ENCODE peak calls at places on chromosomes 7 and 10, in seven cellular contexts. W is MCF 10A, T is endothelial cell of umbilical vein, I is NCI-H510A, Q is AG04450, S is iPS DF 6.9, P is mesothelial cell of epicardium. R is an unnamed sample.

GRCh38 chr10:125694874-125695273 is 11.9 kb upstream of the TEX36 start:
- DNase-seq in T (peak), I (no peak), Q (peak), P (no peak), W (no peak), S (no peak), R (peak)

GRCh38 chr7:25124485-25125136 is 449 bp downstream of the CYCS start:
- DNase-seq in W (peak), Q (no peak), P (no peak), S (no peak), I (no peak), T (no peak), R (peak)

GRCh38 chr10:1266033-1266802 is 210.0 kb downstream of the WDR37 start:
- DNase-seq in P (no peak), W (no peak), T (no peak), S (no peak), Q (no peak), I (no peak), R (no peak)

GRCh38 chr10:3339531-3339950 is 167.0 kb upstream of the PITRM1 start:
- DNase-seq in I (no peak), T (peak), Q (no peak), S (no peak), P (no peak), W (no peak), R (no peak)

GRCh38 chr7:146449625-146450024 is 333.0 kb downstream of the CNTNAP2 start:
- DNase-seq in W (no peak), Q (no peak), I (no peak), S (no peak), P (no peak), T (no peak), R (no peak)

GRCh38 chr7:149662591-149663095 is 110.7 kb downstream of the ZNF467 start:
- DNase-seq in P (no peak), I (no peak), T (peak), S (peak), Q (no peak), W (peak), R (peak)

GRCh38 chr7:28078036-28078901 is 102.3 kb downstream of the JAZF1 start:
- DNase-seq in S (no peak), I (no peak), T (peak), W (peak), P (no peak), Q (no peak), R (peak)

GRCh38 chr7:69775231-69775771 is 177.0 kb downstream of the AUTS2 start:
- DNase-seq in P (no peak), T (no peak), Q (no peak), S (no peak), I (no peak), W (no peak), R (no peak)

GRCh38 chr10:67788028-67788886 is 49.7 kb downstream of the DNAJC12 start:
- DNase-seq in Q (no peak), W (peak), T (peak), S (peak), P (no peak), I (no peak), R (no peak)

GRCh38 chr7:91311844-91312243 is 47.6 kb downstream of the FZD1 start:
- DNase-seq in I (no peak), W (no peak), P (no peak), S (no peak), Q (no peak), T (no peak), R (no peak)

GRCh38 chr7:131021460-131021859 is 287.5 kb upstream of the KLF14 start:
- DNase-seq in T (no peak), I (no peak), W (no peak), Q (no peak), P (no peak), S (no peak), R (no peak)

GRCh38 chr7:29239638-29240037 is 45.1 kb downstream of the CHN2 start:
- DNase-seq in T (no peak), Q (no peak), P (no peak), S (no peak), I (no peak), W (peak), R (no peak)

GRCh38 chr7:47322731-47323130 is 259.2 kb downstream of the TNS3 start:
- DNase-seq in I (no peak), W (no peak), P (no peak), T (no peak), S (no peak), Q (no peak), R (no peak)

GRCh38 chr7:121102619-121103018 is 114.1 kb downstream of the CPED1 start:
- DNase-seq in I (peak), T (no peak), Q (no peak), P (no peak), S (no peak), W (no peak), R (peak)

GRCh38 chr10:101972761-101973160 is 83.2 kb downstream of the ARMH3 start:
- DNase-seq in Q (no peak), I (no peak), S (no peak), T (no peak), W (no peak), P (no peak), R (no peak)

GRCh38 chr7:142587578-142588191 is 161.6 kb upstream of the PRSS1 start:
- DNase-seq in P (no peak), T (peak), I (no peak), S (peak), W (peak), Q (no peak), R (peak)

GRCh38 chr7:79050592-79050991 is 402.9 kb downstream of the MAGI2 start:
- DNase-seq in T (peak), W (peak), P (peak), I (no peak), Q (peak), S (no peak), R (peak)

GRCh38 chr10:50033481-50033880 is 34.3 kb upstream of the WASHC2A start:
- DNase-seq in T (no peak), Q (peak), P (no peak), I (no peak), W (no peak), S (no peak), R (no peak)

GRCh38 chr7:35761882-35762720 is 38.8 kb upstream of the SEPTIN7 start:
- DNase-seq in I (no peak), S (no peak), P (no peak), W (no peak), T (no peak), Q (no peak), R (no peak)

GRCh38 chr10:94279835-94280709 is 82.7 kb downstream of the NOC3L start:
- DNase-seq in P (peak), T (peak), S (peak), W (peak), I (no peak), Q (no peak), R (peak)

GRCh38 chr10:73159038-73159648 is 8.7 kb downstream of the ECD start:
- DNase-seq in P (no peak), W (peak), T (peak), S (peak), Q (peak), I (no peak), R (peak)

GRCh38 chr7:100801833-100802568 is 25.3 kb downstream of the EPHB4 start:
- DNase-seq in S (no peak), Q (peak), W (peak), P (no peak), T (peak), I (no peak), R (peak)

GRCh38 chr10:74243067-74243466 is 92.0 kb downstream of the ADK start:
- DNase-seq in S (no peak), P (no peak), W (no peak), I (no peak), T (no peak), Q (no peak), R (no peak)

GRCh38 chr10:98425511-98426352 is 10.8 kb upstream of the PYROXD2 start:
- DNase-seq in S (no peak), P (no peak), I (no peak), T (peak), W (peak), Q (no peak), R (peak)

GRCh38 chr10:34206602-34207268 is 608.4 kb downstream of the PARD3 start:
- DNase-seq in I (no peak), P (no peak), W (no peak), S (no peak), Q (no peak), T (no peak), R (no peak)

GRCh38 chr7:127209886-127210285 is 42.9 kb downstream of the GRM8 start:
- DNase-seq in Q (no peak), P (no peak), S (no peak), I (no peak), W (no peak), T (no peak), R (no peak)

GRCh38 chr7:2646680-2647571 is 15.1 kb downstream of the TTYH3 start:
- DNase-seq in W (no peak), T (no peak), P (no peak), I (no peak), Q (no peak), S (no peak), R (no peak)

GRCh38 chr10:9294865-9295264 is 1240.4 kb downstream of the GATA3 start:
- DNase-seq in T (no peak), P (no peak), Q (no peak), S (no peak), I (no peak), W (no peak), R (no peak)

GRCh38 chr7:117158941-117159705 is 163.7 kb downstream of the WNT2 start:
- DNase-seq in T (no peak), P (no peak), I (no peak), S (no peak), Q (no peak), W (no peak), R (no peak)

GRCh38 chr7:75033064-75033463 is 40.5 kb downstream of the RCC1L start:
- DNase-seq in S (peak), T (no peak), I (no peak), W (no peak), P (no peak), Q (no peak), R (no peak)

GRCh38 chr7:29063231-29063630 is 83.1 kb downstream of the CPVL start:
- DNase-seq in I (no peak), W (no peak), T (no peak), Q (no peak), S (no peak), P (no peak), R (no peak)

GRCh38 chr10:102629661-102630614 is 14.3 kb upstream of the TRIM8 start:
- DNase-seq in Q (peak), W (peak), I (no peak), T (peak), P (no peak), S (no peak), R (peak)

GRCh38 chr7:1720325-1720724 is 50.2 kb downstream of the ELFN1 start:
- DNase-seq in S (no peak), Q (no peak), T (no peak), P (no peak), W (no peak), I (no peak), R (no peak)

GRCh38 chr7:95688931-95689453 is 83.4 kb upstream of the DYNC1I1 start:
- DNase-seq in Q (no peak), W (peak), I (no peak), T (no peak), S (no peak), P (no peak), R (peak)

GRCh38 chr7:972110-972509 is 3.2 kb downstream of the COX19 start:
- DNase-seq in P (no peak), S (no peak), W (no peak), T (no peak), Q (no peak), I (no peak), R (no peak)

GRCh38 chr7:151248191-151249033 is at the start of gene SMARCD3:
- DNase-seq in Q (no peak), S (no peak), W (peak), P (peak), T (peak), I (no peak), R (peak)

GRCh38 chr7:77697535-77697831 is 1.2 kb downstream of the RSBN1L start:
- DNase-seq in S (no peak), P (no peak), W (no peak), T (no peak), I (no peak), Q (no peak), R (no peak)

GRCh38 chr7:77497079-77497478 is 40.0 kb upstream of the PTPN12 start:
- DNase-seq in Q (no peak), P (no peak), I (no peak), S (no peak), T (no peak), W (no peak), R (no peak)

GRCh38 chr10:50805981-50806622 is 66.4 kb downstream of the ASAH2B start:
- DNase-seq in Q (no peak), I (no peak), T (no peak), P (no peak), S (no peak), W (no peak), R (no peak)